ENCODE peak calls at places on chromosomes 16 and 17, in five cellular contexts. J, Q, B, Z and H are unnamed samples.

GRCh38 chr16:629289-630023 is 1.3 kb upstream of the WFIKKN1 start:
- DNase-seq in J (no peak), Q (no peak), B (no peak), Z (no peak), H (no peak)

GRCh38 chr17:8695241-8695640 is 49.4 kb downstream of the CCDC42 start:
- DNase-seq in J (peak), Q (no peak), B (peak), Z (no peak), H (no peak)

GRCh38 chr17:7132511-7133094 is 18.0 kb upstream of the ASGR2 start:
- DNase-seq in J (no peak), Q (peak), B (no peak), Z (no peak), H (peak)

GRCh38 chr16:81866820-81867440 is 87.8 kb downstream of the PLCG2 start:
- DNase-seq in J (no peak), Q (no peak), B (no peak), Z (no peak), H (no peak)

GRCh38 chr16:14399397-14400284 is 230.4 kb downstream of the PARN start:
- DNase-seq in J (no peak), Q (peak), B (peak), Z (no peak), H (peak)

GRCh38 chr17:72978593-72979218 is 113.8 kb downstream of the SLC39A11 start:
- DNase-seq in J (no peak), Q (no peak), B (no peak), Z (no peak), H (no peak)

GRCh38 chr17:50133028-50133768 is 3.2 kb upstream of the SAMD14 start:
- DNase-seq in J (peak), Q (peak), B (no peak), Z (no peak), H (no peak)

GRCh38 chr17:6831662-6832263 is at the start of gene TEKT1:
- DNase-seq in J (peak), Q (peak), B (peak), Z (no peak), H (peak)

GRCh38 chr17:59753522-59754467 is 46.3 kb downstream of the VMP1 start:
- DNase-seq in J (no peak), Q (peak), B (peak), Z (peak), H (peak)

GRCh38 chr16:55392701-55393100 is 68.7 kb downstream of the IRX6 start:
- DNase-seq in J (no peak), Q (no peak), B (no peak), Z (no peak), H (no peak)

GRCh38 chr16:4529085-4530060 is 9.2 kb downstream of the CDIP1 start:
- DNase-seq in J (no peak), Q (peak), B (peak), Z (no peak), H (peak)

GRCh38 chr17:42456223-42457106 is 2.2 kb upstream of the ATP6V0A1 start:
- DNase-seq in J (no peak), Q (no peak), B (peak), Z (peak), H (no peak)

GRCh38 chr17:5000237-5000639 is 2.5 kb downstream of the KIF1C start:
- DNase-seq in J (peak), Q (peak), B (no peak), Z (no peak), H (no peak)

GRCh38 chr16:1338119-1338730 is 4.8 kb downstream of the BAIAP3 start:
- DNase-seq in J (no peak), Q (peak), B (no peak), Z (no peak), H (peak)

GRCh38 chr17:74369221-74369620 is 1.9 kb downstream of the GPR142 start:
- DNase-seq in J (no peak), Q (peak), B (no peak), Z (peak), H (peak)

GRCh38 chr16:10846213-10846998 is 27.8 kb upstream of the TVP23A start:
- DNase-seq in J (no peak), Q (no peak), B (no peak), Z (no peak), H (no peak)

GRCh38 chr17:75530837-75531723 is 5.6 kb downstream of the LLGL2 start:
- DNase-seq in J (no peak), Q (no peak), B (no peak), Z (no peak), H (no peak)

GRCh38 chr17:56597495-56597990 is 4.0 kb downstream of the NOG start:
- DNase-seq in J (no peak), Q (peak), B (no peak), Z (no peak), H (peak)

GRCh38 chr16:89863741-89864391 is 9.5 kb upstream of the TCF25 start:
- DNase-seq in J (no peak), Q (no peak), B (peak), Z (peak), H (peak)

GRCh38 chr16:88405325-88406060 is 22.7 kb downstream of the ZNF469 start:
- DNase-seq in J (no peak), Q (no peak), B (peak), Z (no peak), H (no peak)

GRCh38 chr16:88407807-88408206 is 25.0 kb downstream of the ZNF469 start:
- DNase-seq in J (no peak), Q (no peak), B (no peak), Z (no peak), H (no peak)

GRCh38 chr16:88408561-88408960 is 25.8 kb downstream of the ZNF469 start:
- DNase-seq in J (no peak), Q (no peak), B (no peak), Z (no peak), H (no peak)

GRCh38 chr16:88406096-88407041 is 23.6 kb downstream of the ZNF469 start:
- DNase-seq in J (no peak), Q (peak), B (no peak), Z (no peak), H (no peak)

DNA sequence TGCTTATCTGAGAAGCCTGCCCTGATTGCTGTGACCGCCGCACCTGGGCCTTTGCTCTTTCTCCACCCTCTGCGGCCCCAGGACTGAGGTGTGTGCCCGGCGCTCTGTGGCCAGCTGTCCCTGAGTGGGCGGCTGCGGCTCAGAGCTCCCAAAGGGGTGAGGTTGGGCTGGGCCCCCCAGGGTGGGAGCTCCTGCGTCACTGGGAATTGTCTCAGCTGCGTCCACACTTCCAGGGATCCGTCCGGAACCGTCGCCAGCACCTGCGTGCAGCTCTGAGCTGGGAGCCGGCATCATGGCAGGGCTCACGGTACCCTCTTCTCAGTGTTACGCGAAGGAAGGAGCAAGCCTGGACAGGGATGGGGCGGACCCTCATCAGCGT is 24.3 kb downstream of the ZNF469 start:
- DNase-seq in J (no peak), Q (no peak), B (no peak), Z (no peak), H (no peak)
- TF ChIP-seq CTCF in J (no peak), Q (no peak), B (no peak), Z (no peak), H (no peak)

GRCh38 chr17:54968954-54969400 is 412 bp downstream of the STXBP4 start:
- DNase-seq in J (peak), Q (no peak), B (no peak), Z (no peak), H (peak)

GRCh38 chr17:54971147-54971546 is 2.6 kb downstream of the STXBP4 start:
- DNase-seq in J (no peak), Q (no peak), B (no peak), Z (no peak), H (no peak)

GRCh38 chr17:54969658-54970572 is 1.4 kb downstream of the STXBP4 start:
- DNase-seq in J (no peak), Q (no peak), B (no peak), Z (no peak), H (no peak)

GRCh38 chr17:54968259-54968953 is at the start of the genes COX11 and STXBP4:
- DNase-seq in J (peak), Q (peak), B (peak), Z (peak), H (peak)

DNA sequence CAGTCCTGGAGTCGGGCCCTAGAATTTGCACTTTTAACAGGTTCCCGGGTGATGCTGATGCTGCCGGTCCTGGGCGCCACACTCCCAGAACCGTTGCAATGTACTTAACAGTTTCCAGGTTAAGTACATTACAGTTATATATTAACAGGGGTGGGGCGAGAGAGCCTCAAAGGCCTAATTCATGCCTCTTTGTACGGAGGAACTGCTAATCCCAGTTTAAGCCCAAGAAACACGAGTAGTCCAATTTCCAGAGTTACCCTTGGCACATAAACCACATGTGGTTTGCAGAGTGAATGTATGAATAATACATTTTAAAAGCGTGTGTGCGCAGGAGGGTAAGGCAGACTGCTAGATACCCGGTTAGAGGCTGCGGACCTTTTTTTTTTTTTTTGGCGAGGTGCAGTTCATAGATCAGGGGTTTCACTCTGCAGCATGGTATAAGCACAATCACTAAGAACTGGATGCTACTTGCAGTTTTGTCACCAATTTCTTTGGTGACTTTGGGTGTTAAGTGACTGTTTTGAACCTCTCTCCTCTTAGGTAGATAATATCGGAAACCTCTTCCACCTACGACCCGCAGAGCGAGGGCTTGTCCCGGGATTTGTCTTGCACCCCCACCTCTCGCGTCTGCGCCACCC is 714 bp downstream of the COX11 start:
- DNase-seq in J (no peak), Q (peak), B (peak), Z (peak), H (peak)
- TF ChIP-seq CTCF in J (no peak), Q (no peak), B (no peak), Z (no peak), H (no peak)

DNA sequence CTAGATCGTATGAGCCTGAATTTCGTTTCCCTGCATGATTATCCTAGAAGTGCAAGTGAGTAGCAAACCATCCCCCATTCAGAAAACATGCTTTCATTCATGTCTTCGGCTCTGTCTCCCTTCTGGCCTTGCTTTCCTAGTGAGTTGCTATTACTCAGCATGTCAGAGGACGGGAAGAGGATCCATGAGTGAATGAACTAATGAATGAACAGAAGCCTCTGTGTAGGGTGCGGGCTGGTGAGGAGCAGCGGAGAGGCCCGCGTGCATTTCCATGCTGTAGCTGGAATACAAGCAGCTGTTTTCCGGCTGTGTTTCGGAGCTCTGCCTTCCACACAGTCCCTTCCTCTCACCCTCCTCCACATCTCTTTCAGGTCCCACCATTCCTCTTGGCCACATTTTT is 155.7 kb upstream of the NOL11 start:
- DNase-seq in J (peak), Q (no peak), B (no peak), Z (no peak), H (no peak)
- TF ChIP-seq CTCF in J (no peak), Q (no peak), B (no peak), Z (no peak), H (no peak)

DNA sequence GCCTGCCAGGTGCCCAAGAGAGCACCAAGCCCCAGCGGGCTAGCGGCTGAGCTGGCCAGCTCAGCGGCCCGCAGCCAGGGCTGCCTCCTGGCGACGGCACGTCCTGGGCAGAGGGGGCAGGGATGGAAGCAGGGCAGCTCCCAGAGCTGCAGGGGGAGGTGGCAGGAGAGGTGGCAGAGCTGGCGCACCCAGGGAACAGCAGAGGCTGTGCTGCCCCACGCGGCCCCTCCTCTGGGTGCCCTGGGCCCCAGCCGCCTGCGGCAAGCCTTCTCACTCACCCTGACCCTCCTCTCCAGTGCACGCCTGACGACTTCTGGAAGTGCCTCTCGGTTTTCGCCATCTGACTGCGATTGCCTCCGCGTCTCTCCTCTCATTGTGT is 24.7 kb downstream of the GSE1 start:
- DNase-seq in J (no peak), Q (no peak), B (no peak), Z (no peak), H (no peak)
- TF ChIP-seq CTCF in J (no peak), Q (no peak), B (no peak), Z (no peak), H (no peak)

GRCh38 chr16:12468552-12468951 is 335.1 kb downstream of the CPPED1 start:
- DNase-seq in J (no peak), Q (peak), B (no peak), Z (no peak), H (no peak)
- TF ChIP-seq CTCF in J (no peak), Q (peak), B (peak), Z (no peak), H (no peak)

DNA sequence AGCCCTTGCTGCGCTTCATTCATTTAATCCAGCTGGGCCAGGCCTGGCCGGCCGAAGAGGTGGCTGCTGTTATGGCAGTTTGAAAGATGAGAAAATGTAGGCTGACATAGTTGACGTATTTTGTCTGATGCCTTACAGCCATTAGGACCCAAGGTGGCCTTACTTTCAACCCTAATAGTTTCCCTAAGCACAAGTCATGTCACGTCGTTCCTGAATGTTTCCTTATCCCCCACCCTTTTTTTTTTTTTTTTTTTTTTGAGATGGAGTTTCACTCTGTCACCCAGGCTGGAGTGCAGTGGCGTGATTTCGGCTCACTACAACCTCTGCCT is 307 bp upstream of the GOT2 start:
- DNase-seq in J (no peak), Q (no peak), B (no peak), Z (no peak), H (no peak)
- TF ChIP-seq CTCF in J (no peak), Q (no peak), B (no peak), Z (no peak), H (peak)

DNA sequence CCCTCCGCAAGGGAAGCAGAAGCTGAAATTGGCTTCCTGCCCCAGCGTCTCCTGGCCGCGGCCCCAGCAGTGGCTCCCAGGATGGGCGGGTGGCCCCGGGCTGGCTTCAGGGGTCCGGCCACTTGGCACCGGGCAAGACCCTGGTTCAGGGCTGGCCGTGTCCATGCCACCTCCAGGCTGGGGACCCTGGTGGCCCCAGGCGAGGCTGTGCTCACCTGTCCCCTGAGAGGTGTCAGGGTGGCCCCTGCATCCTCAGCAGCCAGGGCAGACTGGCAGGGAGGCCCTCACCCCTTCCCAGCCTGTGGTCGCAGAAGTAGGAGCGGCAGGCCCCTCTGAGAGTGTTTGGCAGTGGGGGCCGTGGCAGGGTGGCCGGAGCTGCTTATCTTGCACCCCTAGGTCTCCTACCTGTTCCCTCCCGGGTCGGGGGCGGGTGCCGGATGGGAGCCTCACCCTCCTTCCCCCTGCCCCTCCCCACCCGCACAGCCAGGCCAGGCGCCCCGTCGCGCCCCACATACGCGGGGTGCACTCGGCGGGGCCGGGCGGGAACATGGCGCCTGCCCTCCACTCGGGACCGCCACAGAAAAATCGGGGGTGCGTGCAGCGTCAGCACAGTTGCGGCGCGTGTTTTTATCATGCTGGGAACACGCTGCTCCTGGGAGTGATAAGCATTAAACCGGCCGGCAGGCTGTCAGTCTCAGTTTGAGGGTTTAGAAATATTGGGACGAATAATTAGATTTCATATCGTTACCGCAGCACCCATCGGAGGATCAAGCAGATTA is 46.6 kb upstream of the ZC3H18 start:
- DNase-seq in J (no peak), Q (no peak), B (no peak), Z (no peak), H (no peak)
- TF ChIP-seq CTCF in J (no peak), Q (no peak), B (no peak), Z (no peak), H (no peak)

GRCh38 chr16:24700549-24701392 is 28.7 kb upstream of the TNRC6A start:
- DNase-seq in J (peak), Q (peak), B (peak), Z (no peak), H (no peak)
- TF ChIP-seq CTCF in J (peak), Q (peak), B (peak), Z (no peak), H (no peak)

GRCh38 chr17:33927732-33928133 is 327.4 kb upstream of the CCL2 start:
- DNase-seq in J (no peak), Q (peak), B (no peak), Z (no peak), H (no peak)
- TF ChIP-seq CTCF in J (no peak), Q (peak), B (no peak), Z (peak), H (no peak)